ENCODE peak calls at places on chromosomes 4 and X, in six cellular contexts. C, F, L, W, R and Y are unnamed samples. For H3K9me3, the result is how much of the 10 kb centered on the place peaks cover.

GRCh38 chr4:47623916-47624554 is 139.0 kb downstream of the ATP10D start:
- DNase-seq in C (no peak), F (peak), L (no peak), W (no peak), R (no peak), Y (no peak)

GRCh38 chrX:20224814-20225487 is 41.8 kb downstream of the RPS6KA3 start:
- DNase-seq in C (no peak), F (peak), L (no peak), W (no peak), R (no peak), Y (no peak)

GRCh38 chrX:111133389-111133788 is 37.4 kb downstream of the PAK3 start:
- DNase-seq in C (no peak), F (peak), L (no peak), W (no peak), R (no peak), Y (no peak)

GRCh38 chrX:132491191-132491590 is 2.4 kb upstream of the MBNL3 start:
- DNase-seq in C (peak), F (no peak), L (no peak), W (no peak), R (peak), Y (no peak)

GRCh38 chr4:75708218-75708691 is 16.1 kb upstream of the USO1 start:
- DNase-seq in C (no peak), F (no peak), L (no peak), W (no peak), R (no peak), Y (no peak)

GRCh38 chr4:154009191-154009590 is 220.3 kb upstream of the SFRP2 start:
- DNase-seq in C (no peak), F (no peak), L (no peak), W (no peak), R (no peak), Y (no peak)

GRCh38 chr4:145481942-145482208 is 222 bp downstream of the SMAD1 start:
- DNase-seq in C (no peak), F (no peak), L (no peak), W (no peak), R (no peak), Y (no peak)

GRCh38 chr4:129550281-129550785 is 454.4 kb downstream of the C4orf33 start:
- DNase-seq in C (no peak), F (no peak), L (no peak), W (no peak), R (no peak), Y (no peak)

GRCh38 chr4:169594560-169595195 is 17.7 kb downstream of the NEK1 start:
- DNase-seq in C (no peak), F (no peak), L (no peak), W (no peak), R (no peak), Y (no peak)

GRCh38 chrX:150355898-150356297 is 7.2 kb upstream of the MAMLD1 start:
- DNase-seq in C (no peak), F (no peak), L (no peak), W (no peak), R (no peak), Y (no peak)

GRCh38 chr4:186029731-186030421 is 39.1 kb upstream of the TLR3 start:
- DNase-seq in C (peak), F (peak), L (no peak), W (peak), R (no peak), Y (peak)

GRCh38 chr4:147860960-147861359 is 129.1 kb downstream of the ARHGAP10 start:
- DNase-seq in C (no peak), F (no peak), L (no peak), W (no peak), R (no peak), Y (no peak)

GRCh38 chr4:82811838-82812672 is 13.5 kb upstream of the SCD5 start:
- DNase-seq in C (no peak), F (peak), L (no peak), W (no peak), R (no peak), Y (no peak)

GRCh38 chr4:72295966-72296557 is 264.3 kb downstream of the NPFFR2 start:
- DNase-seq in C (no peak), F (peak), L (no peak), W (peak), R (no peak), Y (no peak)

GRCh38 chr4:165964591-165964990 is 91.6 kb downstream of the TLL1 start:
- DNase-seq in C (no peak), F (no peak), L (no peak), W (no peak), R (no peak), Y (no peak)

GRCh38 chrX:46408553-46409407 is 136.4 kb downstream of the ZNF674 start:
- DNase-seq in C (peak), F (peak), L (no peak), W (peak), R (peak), Y (no peak)

GRCh38 chrX:40244980-40245379 is 147.2 kb upstream of the BCOR start:
- DNase-seq in C (no peak), F (peak), L (no peak), W (peak), R (no peak), Y (no peak)

GRCh38 chrX:107135076-107135964 is 16.7 kb upstream of the RBM41 start:
- DNase-seq in C (no peak), F (peak), L (no peak), W (no peak), R (no peak), Y (no peak)

DNA sequence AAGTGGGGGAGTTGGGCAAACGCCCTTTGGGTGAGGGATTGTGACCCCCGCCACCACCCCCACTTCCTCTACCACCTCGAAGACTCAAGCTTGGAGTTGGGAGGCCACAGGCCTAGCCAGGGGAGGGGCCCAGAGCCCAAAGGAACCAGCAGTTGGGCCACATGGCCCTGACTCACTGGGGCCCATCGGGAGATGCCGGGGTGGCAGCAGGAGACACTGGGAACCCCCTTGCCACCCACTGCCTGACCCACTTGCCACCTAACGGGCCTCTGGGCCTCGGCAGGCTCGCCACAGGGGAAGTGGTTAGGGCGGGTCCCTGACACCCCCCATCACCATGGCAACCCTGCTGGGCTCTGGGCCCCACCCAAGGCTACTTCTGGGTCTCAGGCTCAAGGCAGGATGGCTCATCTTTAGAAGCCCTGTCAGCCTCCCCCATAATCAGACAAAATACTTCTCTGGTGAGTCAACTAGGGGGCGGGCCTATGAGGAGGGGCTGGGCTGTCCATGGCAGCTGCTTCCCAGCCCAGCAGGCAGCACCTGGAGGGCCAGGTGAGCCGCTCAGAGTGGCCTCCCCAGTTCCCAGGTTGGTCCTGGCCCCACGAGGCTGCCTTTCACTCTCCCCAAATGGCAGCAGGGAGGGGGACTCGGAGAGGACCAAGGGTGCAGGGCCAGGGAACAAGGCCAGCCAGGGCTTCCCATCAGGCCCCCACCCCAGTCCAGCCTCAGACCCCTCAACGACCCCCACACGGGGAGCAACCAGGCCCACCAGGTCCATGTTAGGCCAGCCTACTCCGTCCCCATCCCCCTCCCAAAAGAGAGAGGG is 5.6 kb downstream of the FLNA start:
- DNase-seq in C (peak), F (peak), L (peak), W (no peak), R (peak), Y (peak)
- H3K9me3 ChIP-seq in C (under half), F (under half), L (under half), W (under half), R (under half), Y (under half)

GRCh38 chrX:49071877-49072711 is 1.7 kb downstream of the PRAF2 start:
- DNase-seq in C (peak), F (peak), L (no peak), W (peak), R (no peak), Y (peak)
- H3K27ac ChIP-seq in C (no peak), F (no peak), L (peak), W (no peak), R (no peak), Y (peak)

DNA sequence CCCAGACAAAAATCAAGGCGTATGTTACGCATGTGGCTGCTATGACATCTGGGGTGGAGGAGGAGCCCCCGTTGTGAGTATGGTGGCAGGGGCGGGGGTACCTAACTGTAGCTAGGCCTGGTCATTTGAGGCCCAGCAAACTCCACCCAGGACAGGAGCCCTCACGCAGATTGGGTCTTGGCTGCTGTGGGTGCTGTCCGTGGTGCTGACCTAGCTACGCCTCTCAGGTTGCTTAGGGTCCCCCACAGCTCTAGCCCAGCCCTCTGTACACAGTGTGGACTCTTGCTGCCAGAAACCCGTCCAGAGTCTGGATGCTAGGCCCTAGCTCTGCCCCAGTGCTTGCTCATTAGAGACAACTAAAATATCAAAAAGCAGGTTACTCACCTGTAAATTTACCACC is 146.7 kb upstream of the PSAPL1 start:
- DNase-seq in C (no peak), F (peak), L (no peak), W (no peak), R (no peak), Y (no peak)
- H3K9me3 ChIP-seq in C (under half), F (under half), L (under half), W (under half), R (under half), Y (under half)

DNA sequence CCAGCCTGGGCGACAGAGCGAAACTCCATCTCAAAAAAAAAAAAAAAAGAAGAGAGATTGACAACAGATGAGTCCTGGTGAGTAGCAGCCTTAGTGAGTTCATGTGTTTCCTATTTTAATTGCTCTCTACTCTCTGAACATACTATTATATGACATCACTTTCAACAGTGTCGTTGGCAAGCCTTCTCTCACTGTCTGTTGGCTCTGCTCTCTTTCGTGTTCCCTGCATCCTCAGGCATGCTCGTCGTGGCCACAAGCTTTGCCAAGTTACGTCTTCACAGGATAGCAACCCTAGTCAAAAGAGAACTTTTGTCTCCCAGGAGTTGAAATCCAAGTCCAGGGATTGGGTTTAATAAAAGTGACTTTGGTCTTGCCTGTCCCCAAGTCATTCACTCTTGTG is 117.1 kb upstream of the EGFL6 start:
- DNase-seq in C (no peak), F (no peak), L (no peak), W (no peak), R (no peak), Y (no peak)
- H3K27ac ChIP-seq in C (no peak), F (no peak), L (no peak), W (peak), R (no peak), Y (no peak)

GRCh38 chr4:149409186-149410056 is 406.2 kb downstream of the IQCM start:
- DNase-seq in C (no peak), F (peak), L (no peak), W (no peak), R (no peak), Y (no peak)
- H3K9me3 ChIP-seq in C (under half), F (under half), L (under half), W (under half), R (under half), Y (under half)

DNA sequence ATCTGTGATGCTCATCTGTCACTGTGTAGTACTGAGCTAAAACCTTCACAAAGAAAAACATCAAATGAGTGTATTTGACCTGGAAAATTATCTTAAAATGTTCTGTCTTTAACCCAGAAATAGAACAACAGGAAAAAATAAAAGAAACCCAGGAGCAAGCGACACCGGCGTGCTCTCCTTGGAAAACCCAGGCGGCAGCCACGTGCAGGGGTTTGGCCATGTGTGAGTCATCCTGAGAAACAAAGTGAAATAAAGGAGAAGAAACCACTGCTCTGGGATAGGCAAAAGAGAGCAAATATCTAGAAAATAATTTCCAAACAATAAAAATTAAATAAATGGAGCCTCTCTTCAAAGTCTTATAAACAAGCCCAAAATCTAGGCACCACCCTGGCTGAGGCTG is 20.0 kb upstream of the TMEM128 start:
- DNase-seq in C (no peak), F (no peak), L (no peak), W (no peak), R (no peak), Y (no peak)
- H3K27ac ChIP-seq in C (no peak), F (no peak), L (no peak), W (no peak), R (no peak), Y (no peak)

GRCh38 chrX:43592597-43592996 is 63.5 kb upstream of the MAOA start:
- DNase-seq in C (no peak), F (no peak), L (no peak), W (no peak), R (no peak), Y (no peak)

DNA sequence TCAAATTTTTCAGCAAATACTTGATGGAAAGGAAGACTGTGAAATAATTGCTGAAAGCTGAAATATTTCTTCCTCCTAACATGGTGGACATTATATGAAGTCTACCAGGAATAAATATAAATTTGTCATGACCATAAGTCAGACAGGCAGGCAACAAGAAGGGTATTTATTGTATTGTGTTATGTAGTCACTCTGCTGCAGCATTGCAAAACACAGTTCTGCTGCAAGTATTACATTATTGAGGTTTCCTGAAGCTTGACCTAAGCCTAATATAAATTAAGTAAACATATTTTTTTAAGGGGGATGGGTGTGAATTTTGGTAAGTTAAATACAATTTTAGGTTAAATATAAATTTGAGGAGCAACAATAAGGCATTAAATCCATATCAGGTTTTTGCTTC is 60.2 kb upstream of the MAOA start:
- DNase-seq in C (no peak), F (no peak), L (no peak), W (no peak), R (no peak), Y (no peak)
- H3K9me3 ChIP-seq in C (under half), F (under half), L (under half), W (under half), R (under half), Y (under half)

DNA sequence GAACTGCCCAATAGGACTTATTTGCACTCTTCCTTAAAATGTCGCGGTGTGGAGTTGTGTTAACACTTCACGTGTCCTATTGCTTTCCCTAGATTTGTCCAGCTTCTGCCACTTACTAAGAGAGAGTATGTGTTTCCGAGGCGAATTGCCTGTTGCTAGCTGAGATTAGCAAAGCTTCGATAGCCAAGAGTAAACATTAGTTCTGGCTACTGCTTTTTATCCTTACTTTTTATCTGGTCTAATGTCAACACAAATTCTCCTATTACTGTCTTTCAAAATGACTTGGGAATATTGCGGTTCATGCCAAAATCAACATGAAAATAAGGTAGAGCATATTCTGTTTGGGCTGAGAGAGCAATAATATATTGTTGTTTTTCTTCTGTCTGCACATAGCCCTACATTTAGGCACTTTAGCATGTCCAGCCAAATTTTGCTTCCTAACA is 90.4 kb upstream of the VEGFC start:
- DNase-seq in C (no peak), F (peak), L (no peak), W (no peak), R (no peak), Y (no peak)
- H3K27ac ChIP-seq in C (no peak), F (peak), L (no peak), W (peak), R (no peak), Y (no peak)